ENCODE peak calls at places on chromosomes 11 and 22, in nine cellular contexts. L is GM23248, S is neural progenitor cell, J is OCI-LY7, Q is GM23338, G is PC-3, B is HCT116, K is MM.1S, I is SK-N-SH. A is an unnamed sample.

GRCh38 chr22:23431337-23432072 is 148.6 kb downstream of the IGLL1 start:
- DNase-seq in B (no peak), G (peak; percentile 2), L (no peak), S (peak; percentile 37), K (no peak), J (no peak), Q (no peak), I (no peak), A (peak; percentile 68)

GRCh38 chr11:1876361-1877063 is 15.2 kb downstream of the PRR33 start:
- DNase-seq in S (peak; percentile 65), G (peak; percentile 46), Q (peak; percentile 74), J (peak; percentile 18), B (no peak), L (peak; percentile 57), K (no peak), I (peak; percentile 86), A (peak; percentile 79)

GRCh38 chr11:18692941-18693760 is 5.4 kb upstream of the TMEM86A start:
- DNase-seq in J (no peak), B (no peak), S (no peak), I (no peak), G (no peak), L (no peak), Q (no peak), K (no peak), A (no peak)

GRCh38 chr11:34565417-34566208 is 52.0 kb upstream of the ELF5 start:
- DNase-seq in I (peak; percentile 39), K (peak; percentile 26), J (peak; percentile 5), S (peak; percentile 61), Q (peak; percentile 78), B (peak; percentile 32), L (no peak), G (peak; percentile 12), A (no peak)

GRCh38 chr11:27722117-27722844 is 22.0 kb upstream of the BDNF start:
- DNase-seq in S (peak; percentile 58), K (peak; percentile 37), L (peak; percentile 71), B (no peak), I (peak; percentile 64), Q (peak; percentile 89), G (no peak), J (no peak), A (peak; percentile 30)

GRCh38 chr22:37661160-37661924 is 2.8 kb downstream of the PDXP start:
- DNase-seq in K (no peak), I (peak; percentile 71), G (peak; percentile 35), L (peak; percentile 85), Q (peak; percentile 28), S (peak; percentile 47), J (peak; percentile 57), B (no peak), A (peak; percentile 66)

GRCh38 chr11:116840224-116840745 is 2.9 kb upstream of the APOA1 start:
- DNase-seq in S (peak; percentile 41), B (no peak), Q (peak; percentile 58), K (no peak), J (peak; percentile 25), G (no peak), L (peak; percentile 53), I (no peak), A (no peak)

GRCh38 chr11:118609380-118610219 is 2.2 kb downstream of the PHLDB1 start:
- DNase-seq in Q (peak; percentile 57), B (no peak), I (no peak), G (no peak), L (peak; percentile 81), S (peak; percentile 56), K (no peak), J (no peak), A (no peak)

GRCh38 chr22:26561756-26562417 is 28.0 kb downstream of the TPST2 start:
- DNase-seq in G (no peak), Q (no peak), S (no peak), J (no peak), B (no peak), K (no peak), L (no peak), I (no peak), A (no peak)

GRCh38 chr11:36361472-36361871 is 65.4 kb downstream of the PRR5L start:
- DNase-seq in K (no peak), S (no peak), J (no peak), B (no peak), G (peak; percentile 23), I (no peak), L (peak; percentile 27), Q (no peak), A (no peak)

GRCh38 chr11:504053-504993 is 2.7 kb downstream of the RNH1 start:
- DNase-seq in L (peak; percentile 80), G (no peak), I (no peak), J (no peak), K (no peak), S (no peak), B (no peak), Q (peak; percentile 57), A (peak; percentile 5)

GRCh38 chr11:2562897-2563215 is 118.0 kb downstream of the KCNQ1 start:
- DNase-seq in L (no peak), G (no peak), I (no peak), S (no peak), J (no peak), K (no peak), B (no peak), Q (no peak), A (no peak)

GRCh38 chr22:23836692-23837495 is 1.9 kb downstream of the DERL3 start:
- DNase-seq in S (no peak), J (no peak), B (no peak), Q (no peak), L (no peak), G (no peak), I (peak; percentile 23), K (no peak), A (no peak)

GRCh38 chr22:45131749-45132148 is 32.0 kb upstream of the NUP50 start:
- DNase-seq in S (no peak), G (no peak), B (no peak), I (no peak), J (no peak), L (no peak), K (no peak), Q (no peak), A (no peak)

GRCh38 chr22:42275970-42276369 is 5.5 kb upstream of the TCF20 start:
- DNase-seq in L (no peak), K (no peak), Q (no peak), J (no peak), G (no peak), B (no peak), S (peak; percentile 89), I (no peak), A (no peak)

GRCh38 chr11:84899134-84899533 is 728.0 kb downstream of the DLG2 start:
- DNase-seq in I (no peak), S (no peak), L (peak; percentile 56), J (no peak), B (no peak), Q (no peak), G (no peak), K (no peak), A (no peak)

GRCh38 chr11:134411887-134412507 is at the start of gene B3GAT1:
- DNase-seq in G (no peak), Q (peak; percentile 54), B (no peak), K (no peak), S (peak; percentile 75), J (no peak), L (no peak), I (peak; percentile 86), A (peak; percentile 16)

GRCh38 chr11:131691558-131692041 is 321.2 kb downstream of the NTM start:
- DNase-seq in I (peak; percentile 94), K (peak; percentile 63), Q (peak; percentile 80), L (peak; percentile 76), J (no peak), G (peak; percentile 12), B (no peak), S (peak; percentile 80), A (peak; percentile 71)

GRCh38 chr22:42292726-42293520 is 22.5 kb upstream of the TCF20 start:
- DNase-seq in J (no peak), L (no peak), I (no peak), B (no peak), S (no peak), G (no peak), Q (no peak), K (no peak), A (no peak)

GRCh38 chr22:32957093-32957835 is 100.9 kb downstream of the SYN3 start:
- DNase-seq in L (no peak), I (peak; percentile 66), B (no peak), S (no peak), Q (no peak), G (no peak), K (no peak), J (no peak), A (peak; percentile 57)

DNA sequence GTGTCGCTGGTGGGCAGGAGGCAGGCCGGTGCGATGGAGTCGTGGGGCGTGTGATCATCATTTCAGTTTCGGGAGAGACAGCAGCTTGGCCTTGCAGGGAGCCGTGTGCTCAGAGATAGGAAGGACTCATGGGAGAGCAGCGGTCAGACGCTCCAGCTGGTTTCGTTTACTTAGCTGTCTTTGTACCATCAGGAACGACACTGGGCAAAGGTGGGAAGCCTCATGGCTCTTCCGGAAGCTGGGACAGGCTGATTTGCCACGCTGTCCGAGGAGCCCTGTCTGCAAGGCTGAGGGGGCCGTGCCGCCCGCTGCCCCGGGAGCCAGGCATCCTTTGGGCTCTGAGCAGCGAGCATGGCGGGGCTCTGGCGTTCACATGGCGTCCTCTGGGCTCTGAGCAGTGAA is 32.7 kb downstream of the GRAMD4 start:
- DNase-seq in K (no peak), J (no peak), I (no peak), Q (no peak), B (no peak), L (no peak), S (no peak), G (no peak), A (peak; percentile 51)
- TF ChIP-seq EZH2phosphoT487 in K (no peak), J (no peak), I (no peak), Q (no peak), B (no peak), L (no peak), S (no peak), G (no peak), A (no peak)

GRCh38 chr11:95035316-95035715 is 10.3 kb downstream of the KDM4E start:
- DNase-seq in Q (no peak), I (no peak), B (no peak), L (no peak), J (no peak), K (no peak), S (no peak), G (no peak), A (no peak)
- TF ChIP-seq EZH2phosphoT487 in Q (no peak), I (no peak), B (no peak), L (no peak), J (no peak), K (no peak), S (no peak), G (no peak), A (no peak)

DNA sequence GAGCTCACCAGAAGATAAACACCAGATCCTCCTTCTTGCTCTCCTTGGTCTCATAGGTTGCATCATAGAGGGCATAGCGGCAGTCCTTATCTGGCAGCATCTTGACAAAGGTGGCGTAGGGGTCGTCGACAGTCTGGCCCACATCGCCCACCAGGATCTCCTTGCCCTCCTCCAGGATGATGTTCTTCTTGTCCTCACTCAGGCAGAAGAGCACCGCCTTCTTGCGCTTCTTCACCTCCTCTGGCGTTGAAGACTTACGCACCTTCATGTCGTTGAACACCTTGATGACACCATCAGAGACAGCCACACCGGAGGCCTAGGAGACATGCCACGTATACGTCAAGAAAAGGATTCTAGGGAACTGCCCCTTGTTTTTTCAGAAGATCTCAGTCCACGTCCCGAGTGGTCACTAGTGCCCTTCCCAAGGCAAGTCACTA is 2.0 kb downstream of the CFL1 start:
- DNase-seq in L (no peak), B (no peak), S (peak; percentile 8), G (no peak), Q (no peak), K (no peak), J (no peak), I (no peak), A (peak; percentile 13)
- TF ChIP-seq EZH2phosphoT487 in L (no peak), B (no peak), S (no peak), G (no peak), Q (no peak), K (no peak), J (no peak), I (no peak), A (no peak)

GRCh38 chr11:64013141-64013896 is 22.4 kb upstream of the FLRT1 start:
- DNase-seq in S (no peak), J (no peak), G (no peak), B (no peak), L (no peak), I (no peak), K (no peak), Q (no peak), A (no peak)
- TF ChIP-seq EZH2phosphoT487 in S (no peak), J (no peak), G (no peak), B (no peak), L (no peak), I (no peak), K (no peak), Q (no peak), A (no peak)

A was measured in hepatocyte.